ENCODE peak calls at places on chromosomes 12 and 14, in five cellular contexts. T, A, G, W and D are unnamed samples.

GRCh38 chr14:54148251-54148650 is 191.6 kb upstream of the BMP4 start:
- DNase-seq in T (no peak), A (no peak), G (no peak), W (no peak), D (no peak)

GRCh38 chr12:55974308-55974724 is 438 bp downstream of the RAB5B start:
- DNase-seq in T (peak), A (no peak), G (no peak), W (peak), D (peak)

GRCh38 chr12:93137656-93138612 is 208.8 kb upstream of the EEA1 start:
- DNase-seq in T (no peak), A (no peak), G (no peak), W (no peak), D (no peak)

GRCh38 chr12:59322473-59322872 is 273.4 kb upstream of the SLC16A7 start:
- DNase-seq in T (no peak), A (no peak), G (peak), W (peak), D (no peak)

GRCh38 chr12:46390881-46391280 is 18.3 kb upstream of the SLC38A2 start:
- DNase-seq in T (no peak), A (no peak), G (no peak), W (no peak), D (no peak)

GRCh38 chr14:30551460-30551859 is 7.5 kb upstream of the G2E3 start:
- DNase-seq in T (no peak), A (no peak), G (peak), W (peak), D (no peak)

GRCh38 chr12:127044841-127045240 is 1222.1 kb upstream of the TMEM132C start:
- DNase-seq in T (no peak), A (no peak), G (no peak), W (no peak), D (no peak)

GRCh38 chr12:46164186-46164585 is 104.7 kb downstream of the SLC38A1 start:
- DNase-seq in T (no peak), A (no peak), G (no peak), W (no peak), D (no peak)

GRCh38 chr12:110688446-110689001 is 391 bp downstream of the HVCN1 start:
- DNase-seq in T (no peak), A (no peak), G (no peak), W (no peak), D (no peak)

GRCh38 chr12:68364893-68365725 is 32.9 kb upstream of the MDM1 start:
- DNase-seq in T (no peak), A (peak), G (no peak), W (no peak), D (no peak)

GRCh38 chr12:52925717-52926595 is 21.1 kb upstream of the KRT8 start:
- DNase-seq in T (no peak), A (no peak), G (no peak), W (peak), D (no peak)

GRCh38 chr12:3042394-3042793 is 34.8 kb upstream of the TSPAN9 start:
- DNase-seq in T (peak), A (no peak), G (peak), W (no peak), D (no peak)

GRCh38 chr12:112179936-112180335 is 54.6 kb downstream of the TRAFD1 start:
- DNase-seq in T (no peak), A (no peak), G (no peak), W (no peak), D (no peak)

GRCh38 chr12:108734200-108734906 is 3.0 kb upstream of the CORO1C start:
- DNase-seq in T (peak), A (no peak), G (no peak), W (no peak), D (peak)

GRCh38 chr14:75334191-75335051 is 55.8 kb downstream of the FOS start:
- DNase-seq in T (no peak), A (no peak), G (no peak), W (no peak), D (no peak)